ENCODE peak calls at places on chromosomes 13 and 19, in nine cellular contexts. K is HTR-8/SVneo; P is GM23248; H is mammary epithelial cell; I is dermis blood vessel endothelial cell; T is naive thymus-derived CD8-positive, alpha-beta T cell; N is MM.1S; E is fibroblast of mammary gland; D is AG04450. G is an unnamed sample.

GRCh38 chr13:51797664-51798488 is 6.1 kb downstream of the DHRS12 start:
- DNase-seq in I (peak), K (peak), D (no peak), H (peak), P (peak), N (peak), E (peak), T (peak), G (peak)

GRCh38 chr13:102302534-102302933 is 99.3 kb downstream of the FGF14 start:
- DNase-seq in I (no peak), N (no peak), E (no peak), K (no peak), P (no peak), T (no peak), H (no peak), D (no peak), G (no peak)

GRCh38 chr19:16470911-16471811 is 609 bp downstream of the EPS15L1 start:
- DNase-seq in T (no peak), P (peak), K (no peak), D (no peak), I (peak), H (peak), E (peak), N (peak), G (peak)

GRCh38 chr13:24983094-24983493 is 112.8 kb upstream of the PABPC3 start:
- DNase-seq in T (no peak), I (no peak), H (no peak), E (no peak), K (no peak), P (no peak), N (no peak), D (no peak), G (no peak)

GRCh38 chr19:56155124-56155687 is 14.1 kb downstream of the ZNF444 start:
- DNase-seq in H (no peak), T (no peak), P (peak), I (peak), E (no peak), N (no peak), K (no peak), D (no peak), G (no peak)

GRCh38 chr13:75633285-75633684 is 2.8 kb upstream of the LMO7 start:
- DNase-seq in P (peak), K (peak), N (no peak), H (peak), D (peak), E (peak), I (no peak), T (no peak), G (no peak)

GRCh38 chr13:48949566-48950506 is 25.9 kb upstream of the FNDC3A start:
- DNase-seq in E (no peak), P (no peak), N (no peak), D (no peak), K (no peak), H (no peak), T (no peak), I (no peak), G (no peak)

GRCh38 chr19:32880607-32881006 is 11.0 kb upstream of the SLC7A9 start:
- DNase-seq in D (no peak), N (no peak), E (no peak), K (no peak), T (no peak), I (no peak), P (no peak), H (no peak), G (no peak)

GRCh38 chr13:39350461-39350881 is 252.5 kb downstream of the LHFPL6 start:
- DNase-seq in D (no peak), H (no peak), I (peak), P (no peak), E (no peak), T (no peak), N (no peak), K (no peak), G (no peak)

GRCh38 chr19:41452584-41453275 is 9.8 kb downstream of the ERICH4 start:
- DNase-seq in K (no peak), D (no peak), N (no peak), E (no peak), P (no peak), H (no peak), I (no peak), T (no peak), G (no peak)

GRCh38 chr13:113880651-113881611 is 17.1 kb upstream of the GAS6 start:
- DNase-seq in T (no peak), K (no peak), P (no peak), D (no peak), I (peak), N (peak), H (peak), E (no peak), G (peak)

GRCh38 chr19:1882089-1882785 is 3.1 kb downstream of the ABHD17A start:
- DNase-seq in D (no peak), T (peak), H (no peak), P (no peak), K (no peak), I (peak), E (no peak), N (no peak), G (no peak)

GRCh38 chr19:16899566-16900075 is 10.8 kb downstream of the F2RL3 start:
- DNase-seq in P (peak), D (no peak), N (peak), I (peak), K (peak), T (no peak), H (peak), E (peak), G (no peak)

GRCh38 chr13:41649659-41650058 is 192.3 kb downstream of the RGCC start:
- DNase-seq in H (no peak), T (no peak), N (no peak), I (peak), P (peak), D (no peak), K (no peak), E (peak), G (no peak)